ENCODE peak calls at places on chromosomes 13 and 19, in four cellular contexts. E, J, K and X are unnamed samples.

GRCh38 chr19:7636691-7637373 is at the start of gene STXBP2:
- DNase-seq in E (peak), J (peak), K (peak), X (peak)

GRCh38 chr19:58566989-58567388 is 6.1 kb downstream of the MZF1 start:
- DNase-seq in E (no peak), J (no peak), K (no peak), X (no peak)

GRCh38 chr13:98998831-98999634 is 21.2 kb upstream of the DOCK9 start:
- DNase-seq in E (no peak), J (no peak), K (peak), X (no peak)

GRCh38 chr13:29520671-29521070 is 74.8 kb downstream of the SLC7A1 start:
- DNase-seq in E (no peak), J (no peak), K (no peak), X (no peak)

GRCh38 chr19:16345457-16345856 is 20.8 kb downstream of the KLF2 start:
- DNase-seq in E (no peak), J (no peak), K (no peak), X (no peak)

GRCh38 chr19:38733493-38734175 is 10.6 kb downstream of the CAPN12 start:
- DNase-seq in E (no peak), J (no peak), K (no peak), X (no peak)

GRCh38 chr19:28264556-28264955 is 948.4 kb downstream of the UQCRFS1 start:
- DNase-seq in E (no peak), J (no peak), K (no peak), X (no peak)

GRCh38 chr19:55101261-55101660 is 16.2 kb downstream of the PPP1R12C start:
- DNase-seq in E (no peak), J (no peak), K (no peak), X (no peak)

GRCh38 chr13:45807520-45808099 is 43.9 kb downstream of the SIAH3 start:
- DNase-seq in E (peak), J (peak), K (peak), X (peak)

GRCh38 chr19:5397804-5398692 is 57.2 kb upstream of the ZNRF4 start:
- DNase-seq in E (no peak), J (peak), K (no peak), X (peak)

GRCh38 chr19:47421844-47422395 is 2.6 kb upstream of the MEIS3 start:
- DNase-seq in E (no peak), J (no peak), K (no peak), X (no peak)

GRCh38 chr13:46655727-46656180 is 102.8 kb downstream of the LRCH1 start:
- DNase-seq in E (no peak), J (no peak), K (no peak), X (no peak)

DNA sequence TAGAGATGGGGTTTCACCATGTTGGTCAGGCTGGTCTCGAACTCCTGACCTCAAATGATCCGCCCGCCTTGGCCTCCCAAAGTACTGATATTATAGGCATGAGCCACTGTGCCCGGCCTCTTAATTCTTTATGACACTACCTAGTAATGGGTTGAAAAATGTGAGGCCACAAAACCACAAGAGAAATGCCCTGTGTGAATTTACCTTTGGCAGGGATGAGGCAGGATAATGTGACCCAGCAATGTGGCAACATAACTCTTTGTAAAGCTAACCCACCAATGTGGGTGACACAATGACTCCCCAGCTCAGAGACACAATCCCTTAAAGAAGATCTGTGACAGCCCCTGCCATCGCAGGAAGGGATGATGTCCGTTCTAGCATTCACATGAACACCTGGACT is 533.1 kb downstream of the KLF5 start:
- DNase-seq in E (no peak), J (no peak), K (no peak), X (no peak)
- TF ChIP-seq SPI1 in E (no peak), J (no peak), K (no peak), X (no peak)

DNA sequence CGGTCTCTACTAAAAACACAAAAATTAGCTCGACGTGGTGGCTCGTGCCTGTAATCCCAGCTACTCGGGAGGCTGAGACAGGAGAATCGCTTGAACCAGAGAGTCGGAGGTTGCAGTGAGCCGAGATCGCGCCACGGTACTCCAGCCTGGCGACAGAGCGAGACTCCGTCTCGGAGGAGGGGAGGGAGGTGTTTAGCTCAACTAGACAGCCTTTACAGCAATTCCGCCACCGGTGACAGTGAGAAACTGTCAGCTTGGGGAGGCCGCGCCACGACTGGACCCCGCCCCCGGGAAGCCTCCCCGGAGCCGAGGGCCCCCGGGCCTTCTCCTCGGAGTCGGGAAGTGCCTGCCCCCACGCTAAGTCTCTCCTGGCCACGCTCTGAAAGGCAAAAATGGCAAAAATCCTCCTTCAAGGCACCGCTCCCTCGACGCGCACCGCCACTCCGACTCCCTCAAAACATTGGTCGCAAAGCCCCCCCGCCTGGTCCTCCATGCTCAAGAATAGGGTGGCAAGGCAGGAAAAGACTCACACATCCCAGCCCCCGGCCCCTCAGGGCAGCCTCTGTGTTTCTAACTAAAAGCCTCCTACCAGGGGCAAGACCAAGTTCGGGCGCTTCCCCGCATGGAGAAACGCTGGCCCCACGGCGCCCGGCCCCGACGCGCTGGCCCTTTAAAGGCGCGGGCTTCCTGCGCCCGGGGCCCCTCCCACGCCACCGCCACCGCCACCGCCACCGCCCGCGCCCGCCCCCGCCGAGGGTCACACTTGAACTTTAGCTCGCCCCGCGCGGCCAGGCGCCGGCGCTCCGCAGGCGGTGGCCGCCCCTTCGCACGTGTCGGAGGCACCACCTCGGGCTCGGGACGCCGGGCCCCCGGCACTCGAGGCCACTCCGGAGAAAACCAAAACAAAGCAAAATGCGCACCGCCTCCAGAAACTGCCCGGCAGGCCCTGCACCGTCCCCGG is 2.1 kb downstream of the FOXO1 start:
- DNase-seq in E (no peak), J (peak), K (no peak), X (peak)
- TF ChIP-seq SPI1 in E (no peak), J (no peak), K (no peak), X (no peak)

GRCh38 chr13:74110053-74110452 is 24.2 kb downstream of the KLF12 start:
- DNase-seq in E (no peak), J (no peak), K (no peak), X (no peak)
- TF ChIP-seq SPI1 in E (no peak), J (no peak), K (no peak), X (no peak)

DNA sequence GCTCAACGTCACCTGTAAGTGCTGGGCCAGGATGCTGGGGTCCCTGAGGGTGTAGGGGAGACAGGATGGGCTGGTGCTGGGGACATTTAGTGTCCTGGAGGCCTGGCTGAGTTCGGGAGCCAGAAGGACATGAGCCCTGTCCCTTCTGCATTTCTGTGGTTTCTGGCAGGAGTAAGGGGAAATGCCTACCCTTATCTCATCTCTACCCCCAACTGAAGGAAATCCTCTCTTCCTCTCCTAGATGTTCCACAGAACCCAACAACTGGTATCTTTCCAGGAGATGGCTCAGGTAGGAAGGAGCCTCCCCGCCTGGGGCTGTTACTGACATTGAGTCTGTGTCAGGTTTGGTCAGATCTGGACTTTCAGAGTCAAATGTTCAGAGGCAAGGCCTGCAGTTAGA is 1.2 kb downstream of the CD33 start:
- DNase-seq in E (peak), J (peak), K (no peak), X (no peak)
- TF ChIP-seq SPI1 in E (peak), J (peak), K (no peak), X (no peak)